ENCODE peak calls at places on chromosomes 3 and 15, in four cellular contexts. R is A549, E is IMR-90, T is transverse colon. G is an unnamed sample.

GRCh38 chr3:16174389-16174788 is at the start of gene GALNT15:
- DNase-seq in T (peak; percentile 70), R (no peak), E (peak; percentile 98), G (peak; percentile 80)

GRCh38 chr3:158977497-158977896 is 175.6 kb downstream of the MFSD1 start:
- DNase-seq in R (no peak), E (no peak), T (no peak), G (no peak)

GRCh38 chr3:123066599-123066895 is 278 bp upstream of the PDIA5 start:
- DNase-seq in T (no peak), R (no peak), E (no peak), G (no peak)

GRCh38 chr3:50356553-50356952 is 2.8 kb downstream of the TMEM115 start:
- DNase-seq in T (peak; percentile 83), E (no peak), R (no peak), G (no peak)

GRCh38 chr3:183537295-183537730 is 18.2 kb downstream of the KLHL6 start:
- DNase-seq in E (peak; percentile 49), T (no peak), R (no peak), G (peak; percentile 22)

GRCh38 chr15:59133921-59134427 is 29.0 kb downstream of the CCNB2 start:
- DNase-seq in E (no peak), T (no peak), R (no peak), G (no peak)

GRCh38 chr3:168040624-168041208 is 55.0 kb downstream of the GOLIM4 start:
- DNase-seq in E (peak; percentile 74), T (no peak), R (peak; percentile 7), G (no peak)

GRCh38 chr3:193593666-193594025 is 638 bp downstream of the OPA1 start:
- DNase-seq in T (no peak), R (peak; percentile 24), E (peak; percentile 36), G (no peak)

GRCh38 chr15:49718234-49718633 is 97.4 kb downstream of the DTWD1 start:
- DNase-seq in T (no peak), E (peak; percentile 69), R (no peak), G (no peak)

GRCh38 chr3:48503406-48504050 is 446 bp downstream of the SHISA5 start:
- DNase-seq in E (peak; percentile 42), R (no peak), T (peak; percentile 34), G (peak; percentile 71)

GRCh38 chr15:99518191-99518590 is 47.6 kb upstream of the MEF2A start:
- DNase-seq in R (no peak), E (no peak), T (no peak), G (no peak)

GRCh38 chr3:128587391-128587790 is 63.2 kb downstream of the RPN1 start:
- DNase-seq in E (no peak), R (no peak), T (no peak), G (no peak)

GRCh38 chr3:51675201-51675611 is 4.2 kb downstream of the TEX264 start:
- DNase-seq in R (no peak), T (no peak), E (peak; percentile 60), G (no peak)

GRCh38 chr15:69908518-69909420 is 188.9 kb downstream of the TLE3 start:
- DNase-seq in T (no peak), E (no peak), R (no peak), G (no peak)
- TF ChIP-seq POLR2A in T (no peak), E (no peak), R (no peak), G (no peak)

GRCh38 chr3:66488492-66488891 is 12.3 kb downstream of the LRIG1 start:
- DNase-seq in E (no peak), R (no peak), T (no peak), G (no peak)

GRCh38 chr3:66489577-66489976 is 11.2 kb downstream of the LRIG1 start:
- DNase-seq in R (no peak), T (no peak), E (no peak), G (no peak)

GRCh38 chr3:66489115-66489514 is 11.7 kb downstream of the LRIG1 start:
- DNase-seq in R (no peak), T (no peak), E (no peak), G (no peak)

GRCh38 chr3:66490984-66491383 is 9.8 kb downstream of the LRIG1 start:
- DNase-seq in T (no peak), R (no peak), E (peak; percentile 66), G (no peak)

GRCh38 chr3:66490214-66490613 is 10.6 kb downstream of the LRIG1 start:
- DNase-seq in T (peak; percentile 39), E (peak; percentile 87), R (no peak), G (no peak)
- H3K4me1 ChIP-seq in T (peaks cover 47% of the 10 kb centered on the region), E (peaks cover 26% of the 10 kb centered on the region), R (no peaks in the 10 kb centered on the region), G (peaks cover 21% of the 10 kb centered on the region)

GRCh38 chr3:53131136-53131495 is 881 bp upstream of the RFT1 start:
- DNase-seq in R (no peak), T (no peak), E (no peak), G (no peak)

GRCh38 chr3:53132347-53132746 is 2.1 kb upstream of the RFT1 start:
- DNase-seq in E (no peak), T (peak; percentile 53), R (no peak), G (no peak)

GRCh38 chr3:53126646-53127045 is 3.6 kb downstream of the RFT1 start:
- DNase-seq in T (no peak), E (no peak), R (no peak), G (no peak)

GRCh38 chr3:53129344-53129743 is 891 bp downstream of the RFT1 start:
- DNase-seq in R (no peak), T (no peak), E (no peak), G (no peak)

GRCh38 chr3:53130179-53131135 is at the start of gene RFT1:
- DNase-seq in R (peak; percentile 68), E (peak; percentile 94), T (peak; percentile 99), G (peak; percentile 98)
- TF ChIP-seq POLR2A in R (peak; percentile 82), E (peak; percentile 91), T (peak; percentile 81), G (peak; percentile 48)

GRCh38 chr15:60534546-60534945 is 55.6 kb upstream of the ICE2 start:
- DNase-seq in R (no peak), T (no peak), E (no peak), G (no peak)

GRCh38 chr15:60536951-60537350 is 58.0 kb upstream of the ICE2 start:
- DNase-seq in T (no peak), R (no peak), E (no peak), G (no peak)

GRCh38 chr15:60535743-60536142 is 56.8 kb upstream of the ICE2 start:
- DNase-seq in R (no peak), T (no peak), E (peak; percentile 64), G (no peak)

GRCh38 chr15:60535265-60535664 is 56.3 kb upstream of the ICE2 start:
- DNase-seq in R (no peak), T (no peak), E (no peak), G (no peak)

GRCh38 chr15:60536314-60536713 is 57.4 kb upstream of the ICE2 start:
- DNase-seq in E (no peak), T (no peak), R (no peak), G (no peak)
- H3K4me1 ChIP-seq in E (peaks cover 2% of the 10 kb centered on the region), T (peaks cover 2% of the 10 kb centered on the region), R (no peaks in the 10 kb centered on the region), G (peaks cover 3% of the 10 kb centered on the region)

GRCh38 chr3:138875096-138875753 is 40.5 kb upstream of the PIK3CB start:
- DNase-seq in E (no peak), R (no peak), T (no peak), G (no peak)

GRCh38 chr3:138872632-138873031 is 37.9 kb upstream of the PIK3CB start:
- DNase-seq in E (no peak), R (no peak), T (no peak), G (no peak)

GRCh38 chr3:138874555-138874898 is 39.8 kb upstream of the PIK3CB start:
- DNase-seq in R (no peak), T (no peak), E (no peak), G (no peak)

GRCh38 chr3:138877246-138877645 is 42.5 kb upstream of the PIK3CB start:
- DNase-seq in T (no peak), R (no peak), E (no peak), G (no peak)

GRCh38 chr3:138875754-138876664 is 41.3 kb upstream of the PIK3CB start:
- DNase-seq in R (no peak), T (no peak), E (no peak), G (no peak)
- TF ChIP-seq POLR2A in R (no peak), T (no peak), E (no peak), G (no peak)

GRCh38 chr15:92077353-92078080 is 224.0 kb downstream of the SLCO3A1 start:
- DNase-seq in R (peak; percentile 84), T (peak; percentile 75), E (peak; percentile 63), G (peak; percentile 61)
- H3K4me1 ChIP-seq in R (peaks cover 6% of the 10 kb centered on the region), T (no peaks in the 10 kb centered on the region), E (no peaks in the 10 kb centered on the region), G (no peaks in the 10 kb centered on the region)

GRCh38 chr3:39137991-39138803 is 15.2 kb downstream of the CSRNP1 start:
- DNase-seq in E (no peak), T (no peak), R (no peak), G (no peak)

GRCh38 chr3:39138804-39139415 is 14.5 kb downstream of the CSRNP1 start:
- DNase-seq in R (no peak), E (peak; percentile 47), T (peak; percentile 42), G (peak; percentile 64)

GRCh38 chr3:39139442-39139841 is 13.9 kb downstream of the CSRNP1 start:
- DNase-seq in R (no peak), E (no peak), T (no peak), G (no peak)

GRCh38 chr3:39136533-39137434 is 16.6 kb downstream of the CSRNP1 start:
- DNase-seq in E (no peak), T (no peak), R (no peak), G (no peak)

GRCh38 chr3:39137435-39137936 is 15.9 kb downstream of the CSRNP1 start:
- DNase-seq in T (no peak), R (no peak), E (no peak), G (no peak)
- TF ChIP-seq POLR2A in T (no peak), R (no peak), E (peak; percentile 9), G (no peak)

GRCh38 chr3:105351821-105352220 is 14.9 kb upstream of the ALCAM start:
- DNase-seq in R (no peak), T (no peak), E (peak; percentile 77), G (no peak)
- H3K4me1 ChIP-seq in R (peaks cover 9% of the 10 kb centered on the region), T (no peaks in the 10 kb centered on the region), E (peaks cover 12% of the 10 kb centered on the region), G (no peaks in the 10 kb centered on the region)

GRCh38 chr3:42600111-42600957 is at the start of gene NKTR:
- DNase-seq in R (peak; percentile 75), E (peak; percentile 97), T (peak; percentile 99), G (peak; percentile 98)
- TF ChIP-seq POLR2A in R (peak; percentile 63), E (peak; percentile 85), T (peak; percentile 89), G (peak; percentile 74)

GRCh38 chr15:72503147-72503546 is 29.0 kb downstream of the ARIH1 start:
- DNase-seq in E (no peak), R (no peak), T (no peak), G (no peak)
- H3K4me1 ChIP-seq in E (no peaks in the 10 kb centered on the region), R (no peaks in the 10 kb centered on the region), T (no peaks in the 10 kb centered on the region), G (peaks cover 3% of the 10 kb centered on the region)